ENCODE peak calls at places on chromosome 22, in nine cellular contexts. One of them, this sample, is unnamed.

GRCh38 chr22:23904855-23905254 is 10.7 kb downstream of the MIF start:
- DNase-seq in astrocyte: no peak
- DNase-seq in PC-3: no peak
- DNase-seq in H1: no peak
- DNase-seq in neuronal stem cell: no peak
- DNase-seq in mesendoderm: no peak
- DNase-seq in endothelial cell of umbilical vein: no peak
- DNase-seq in mesenchymal stem cell: peak; percentile 36
- DNase-seq in keratinocyte: no peak
- DNase-seq in this sample: no peak

GRCh38 chr22:40636380-40637180 is at the start of gene MRTFA:
- DNase-seq in endothelial cell of umbilical vein: peak; percentile 100
- DNase-seq in astrocyte: peak; percentile 99
- DNase-seq in mesenchymal stem cell: peak; percentile 100
- DNase-seq in neuronal stem cell: peak; percentile 100
- DNase-seq in PC-3: peak; percentile 98
- DNase-seq in keratinocyte: peak; percentile 98
- DNase-seq in H1: peak; percentile 99
- DNase-seq in mesendoderm: peak; percentile 100
- DNase-seq in this sample: peak; percentile 100

GRCh38 chr22:25564979-25565677 is 653 bp downstream of the GRK3 start:
- DNase-seq in endothelial cell of umbilical vein: peak; percentile 6
- DNase-seq in astrocyte: no peak
- DNase-seq in neuronal stem cell: no peak
- DNase-seq in H1: peak; percentile 83
- DNase-seq in PC-3: no peak
- DNase-seq in mesenchymal stem cell: peak; percentile 11
- DNase-seq in keratinocyte: no peak
- DNase-seq in mesendoderm: peak; percentile 84
- DNase-seq in this sample: peak; percentile 64

GRCh38 chr22:47101321-47101885 is 339.0 kb downstream of the TBC1D22A start:
- DNase-seq in astrocyte: no peak
- DNase-seq in mesendoderm: no peak
- DNase-seq in endothelial cell of umbilical vein: no peak
- DNase-seq in keratinocyte: no peak
- DNase-seq in PC-3: no peak
- DNase-seq in mesenchymal stem cell: no peak
- DNase-seq in H1: no peak
- DNase-seq in neuronal stem cell: no peak
- DNase-seq in this sample: no peak

GRCh38 chr22:18056161-18056666 is 21.6 kb upstream of the PEX26 start:
- DNase-seq in astrocyte: peak; percentile 80
- DNase-seq in neuronal stem cell: no peak
- DNase-seq in PC-3: peak; percentile 51
- DNase-seq in H1: no peak
- DNase-seq in keratinocyte: no peak
- DNase-seq in mesendoderm: no peak
- DNase-seq in endothelial cell of umbilical vein: peak; percentile 41
- DNase-seq in mesenchymal stem cell: peak; percentile 82
- DNase-seq in this sample: no peak

GRCh38 chr22:48424661-48425060 is 1403.0 kb downstream of the BRD1 start:
- DNase-seq in neuronal stem cell: no peak
- DNase-seq in PC-3: no peak
- DNase-seq in mesenchymal stem cell: no peak
- DNase-seq in mesendoderm: no peak
- DNase-seq in keratinocyte: no peak
- DNase-seq in astrocyte: no peak
- DNase-seq in H1: no peak
- DNase-seq in endothelial cell of umbilical vein: no peak
- DNase-seq in this sample: no peak

GRCh38 chr22:50714631-50715179 is 23.3 kb upstream of the ACR start:
- DNase-seq in keratinocyte: no peak
- DNase-seq in mesenchymal stem cell: no peak
- DNase-seq in endothelial cell of umbilical vein: no peak
- DNase-seq in neuronal stem cell: no peak
- DNase-seq in H1: no peak
- DNase-seq in PC-3: no peak
- DNase-seq in mesendoderm: no peak
- DNase-seq in astrocyte: no peak
- DNase-seq in this sample: no peak

GRCh38 chr22:19957445-19957844 is 15.8 kb upstream of the TXNRD2 start:
- DNase-seq in keratinocyte: no peak
- DNase-seq in mesendoderm: peak; percentile 48
- DNase-seq in PC-3: no peak
- DNase-seq in H1: no peak
- DNase-seq in neuronal stem cell: no peak
- DNase-seq in mesenchymal stem cell: no peak
- DNase-seq in astrocyte: no peak
- DNase-seq in endothelial cell of umbilical vein: no peak
- DNase-seq in this sample: no peak

GRCh38 chr22:17578129-17578754 is 14.9 kb downstream of the SLC25A18 start:
- DNase-seq in keratinocyte: no peak
- DNase-seq in mesendoderm: no peak
- DNase-seq in endothelial cell of umbilical vein: peak; percentile 23
- DNase-seq in PC-3: peak; percentile 37
- DNase-seq in neuronal stem cell: no peak
- DNase-seq in astrocyte: peak; percentile 48
- DNase-seq in H1: no peak
- DNase-seq in mesenchymal stem cell: peak; percentile 36
- DNase-seq in this sample: no peak

GRCh38 chr22:35649026-35649553 is 844 bp downstream of the APOL6 start:
- DNase-seq in PC-3: no peak
- DNase-seq in H1: no peak
- DNase-seq in neuronal stem cell: no peak
- DNase-seq in mesenchymal stem cell: no peak
- DNase-seq in endothelial cell of umbilical vein: no peak
- DNase-seq in keratinocyte: no peak
- DNase-seq in astrocyte: no peak
- DNase-seq in mesendoderm: no peak
- DNase-seq in this sample: no peak

GRCh38 chr22:24400726-24401596 is 26.4 kb upstream of the ADORA2A start:
- DNase-seq in neuronal stem cell: no peak
- DNase-seq in endothelial cell of umbilical vein: no peak
- DNase-seq in H1: no peak
- DNase-seq in PC-3: no peak
- DNase-seq in keratinocyte: no peak
- DNase-seq in mesenchymal stem cell: peak; percentile 90
- DNase-seq in mesendoderm: no peak
- DNase-seq in astrocyte: peak; percentile 46
- DNase-seq in this sample: no peak

GRCh38 chr22:48663297-48663696 is 1164.4 kb downstream of the BRD1 start:
- DNase-seq in H1: no peak
- DNase-seq in endothelial cell of umbilical vein: no peak
- DNase-seq in keratinocyte: no peak
- DNase-seq in astrocyte: no peak
- DNase-seq in neuronal stem cell: no peak
- DNase-seq in mesendoderm: peak; percentile 77
- DNase-seq in PC-3: peak; percentile 3
- DNase-seq in mesenchymal stem cell: no peak
- DNase-seq in this sample: peak; percentile 33

DNA sequence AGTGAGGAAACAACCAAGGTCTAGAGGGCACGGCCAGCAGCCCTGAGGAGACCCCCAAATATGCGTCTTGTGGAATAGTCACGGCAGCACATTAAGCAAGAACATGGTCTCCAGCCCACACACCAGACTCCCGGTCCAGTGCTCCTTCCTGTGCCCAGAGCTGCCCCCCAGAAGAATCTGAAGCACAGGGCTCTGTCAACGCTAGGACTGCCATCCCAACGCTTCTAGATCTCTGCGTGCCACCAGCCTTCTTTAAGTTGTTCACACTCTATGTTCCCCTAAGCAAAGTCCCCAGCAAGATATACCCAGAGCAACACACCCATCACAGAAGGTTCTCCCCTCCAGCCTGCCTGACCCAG is 3.5 kb upstream of the SEC14L2 start:
- DNase-seq in astrocyte: no peak
- DNase-seq in mesendoderm: no peak
- DNase-seq in keratinocyte: no peak
- DNase-seq in neuronal stem cell: no peak
- DNase-seq in H1: no peak
- DNase-seq in PC-3: no peak
- DNase-seq in mesenchymal stem cell: no peak
- DNase-seq in endothelial cell of umbilical vein: no peak
- DNase-seq in this sample: no peak
- H3K27ac ChIP-seq in astrocyte: no peak overlapping the region
- H3K27ac ChIP-seq in mesendoderm: no peak overlapping the region
- H3K27ac ChIP-seq in keratinocyte: no peak overlapping the region
- H3K27ac ChIP-seq in neuronal stem cell: peak overlapping the region; percentile 81
- H3K27ac ChIP-seq in H1: no peak overlapping the region
- H3K27ac ChIP-seq in PC-3: no peak overlapping the region
- H3K27ac ChIP-seq in mesenchymal stem cell: peak overlapping the region; percentile 35
- H3K27ac ChIP-seq in endothelial cell of umbilical vein: no peak overlapping the region
- H3K27ac ChIP-seq in this sample: peak overlapping the region; percentile 71

GRCh38 chr22:37802310-37803194 is 5.2 kb upstream of the GCAT start:
- DNase-seq in astrocyte: no peak
- DNase-seq in PC-3: peak; percentile 30
- DNase-seq in mesenchymal stem cell: peak; percentile 57
- DNase-seq in keratinocyte: no peak
- DNase-seq in endothelial cell of umbilical vein: peak; percentile 51
- DNase-seq in mesendoderm: peak; percentile 75
- DNase-seq in H1: peak; percentile 85
- DNase-seq in neuronal stem cell: peak; percentile 73
- DNase-seq in this sample: peak; percentile 90
- H3K9ac ChIP-seq in astrocyte: peak overlapping the region; percentile 77
- H3K9ac ChIP-seq in PC-3: peak overlapping the region; percentile 64
- H3K9ac ChIP-seq in mesenchymal stem cell: peak overlapping the region; percentile 79
- H3K9ac ChIP-seq in keratinocyte: peak overlapping the region; percentile 71
- H3K9ac ChIP-seq in endothelial cell of umbilical vein: peak overlapping the region; percentile 52
- H3K9ac ChIP-seq in mesendoderm: peak overlapping the region; percentile 76
- H3K9ac ChIP-seq in H1: no peak overlapping the region
- H3K9ac ChIP-seq in neuronal stem cell: peak overlapping the region; percentile 86
- H3K9ac ChIP-seq in this sample: no peak overlapping the region

GRCh38 chr22:41659941-41660340 is 28.7 kb downstream of the SNU13 start:
- DNase-seq in keratinocyte: no peak
- DNase-seq in H1: no peak
- DNase-seq in mesendoderm: no peak
- DNase-seq in mesenchymal stem cell: no peak
- DNase-seq in PC-3: no peak
- DNase-seq in neuronal stem cell: no peak
- DNase-seq in endothelial cell of umbilical vein: no peak
- DNase-seq in astrocyte: no peak
- DNase-seq in this sample: no peak
- H3K27ac ChIP-seq in keratinocyte: no peak overlapping the region
- H3K27ac ChIP-seq in H1: no peak overlapping the region
- H3K27ac ChIP-seq in mesendoderm: no peak overlapping the region
- H3K27ac ChIP-seq in mesenchymal stem cell: no peak overlapping the region
- H3K27ac ChIP-seq in PC-3: no peak overlapping the region
- H3K27ac ChIP-seq in neuronal stem cell: no peak overlapping the region
- H3K27ac ChIP-seq in endothelial cell of umbilical vein: no peak overlapping the region
- H3K27ac ChIP-seq in astrocyte: no peak overlapping the region
- H3K27ac ChIP-seq in this sample: no peak overlapping the region

DNA sequence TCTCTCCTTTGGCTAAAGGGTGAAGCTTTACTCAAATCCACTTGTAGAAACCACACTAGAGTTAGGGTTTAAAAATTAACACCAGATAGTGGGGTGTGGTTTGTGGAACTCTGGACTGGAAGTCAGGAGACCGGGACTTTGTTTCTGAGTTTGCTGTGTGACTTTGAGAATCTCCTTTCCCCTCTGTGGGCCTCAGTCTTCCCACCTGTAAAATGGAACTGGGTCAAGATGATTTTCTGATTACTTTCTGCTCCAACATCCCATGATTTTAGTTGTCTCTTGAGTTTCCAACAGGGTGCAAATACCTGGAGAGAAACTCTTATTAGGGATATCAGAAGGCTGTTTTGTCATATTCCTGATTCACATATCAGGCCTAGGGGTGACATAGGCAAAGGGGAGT is 301.0 kb downstream of the MIAT start:
- DNase-seq in H1: no peak
- DNase-seq in endothelial cell of umbilical vein: no peak
- DNase-seq in PC-3: no peak
- DNase-seq in mesenchymal stem cell: no peak
- DNase-seq in keratinocyte: no peak
- DNase-seq in mesendoderm: no peak
- DNase-seq in neuronal stem cell: no peak
- DNase-seq in astrocyte: no peak
- DNase-seq in this sample: no peak
- H3K9ac ChIP-seq in H1: no peak overlapping the region
- H3K9ac ChIP-seq in endothelial cell of umbilical vein: no peak overlapping the region
- H3K9ac ChIP-seq in PC-3: no peak overlapping the region
- H3K9ac ChIP-seq in mesenchymal stem cell: no peak overlapping the region
- H3K9ac ChIP-seq in keratinocyte: no peak overlapping the region
- H3K9ac ChIP-seq in mesendoderm: no peak overlapping the region
- H3K9ac ChIP-seq in neuronal stem cell: no peak overlapping the region
- H3K9ac ChIP-seq in astrocyte: no peak overlapping the region
- H3K9ac ChIP-seq in this sample: no peak overlapping the region